ENCODE peak calls at places on chromosome 5, in ten cellular contexts. B is G401; D is Kasumi-1; A is stimulated activated CD8-positive, alpha-beta memory T cell treated with anti-CD3 and anti-CD28 coated beads, Interleukin-12 subunit alpha, Interleukin-12 subunit beta, amount 100 ng/mL, for 1 hour; Y is SJSA1; Z is dorsolateral prefrontal cortex; Q is uterus; G is GM23248; R is posterior vena cava; K is adipocyte. H is an unnamed sample.

GRCh38 chr5:91072891-91073290 is 310.2 kb downstream of the ARRDC3 start:
- DNase-seq in A (no peak), R (no peak), G (peak), Q (no peak), Z (no peak), Y (no peak), K (peak), B (no peak), D (no peak), H (no peak)

GRCh38 chr5:23136958-23137357 is 283.8 kb upstream of the CDH12 start:
- DNase-seq in Z (no peak), Q (no peak), B (no peak), Y (no peak), D (no peak), A (no peak), K (no peak), R (no peak), G (no peak), H (no peak)

GRCh38 chr5:107216587-107216986 is 454.1 kb downstream of the EFNA5 start:
- DNase-seq in Z (no peak), G (no peak), B (no peak), D (no peak), Q (no peak), R (no peak), K (no peak), A (no peak), Y (no peak), H (no peak)

GRCh38 chr5:94180761-94181160 is 437.6 kb downstream of the KIAA0825 start:
- DNase-seq in Q (no peak), D (no peak), G (no peak), Y (no peak), Z (no peak), B (no peak), R (no peak), A (no peak), K (no peak), H (no peak)

GRCh38 chr5:43400082-43400481 is 12.1 kb downstream of the CCL28 start:
- DNase-seq in Y (no peak), G (peak), Q (no peak), R (no peak), A (no peak), D (peak), K (peak), B (no peak), Z (no peak), H (no peak)

GRCh38 chr5:16617272-16617973 is 626 bp upstream of the RETREG1 start:
- DNase-seq in Y (no peak), Q (no peak), K (no peak), B (peak), G (no peak), R (no peak), D (no peak), A (peak), Z (peak), H (no peak)

GRCh38 chr5:89211836-89212235 is 328.9 kb upstream of the MEF2C start:
- DNase-seq in G (peak), B (no peak), Z (no peak), K (peak), Q (no peak), D (no peak), R (no peak), Y (peak), A (no peak), H (no peak)

GRCh38 chr5:57441557-57441956 is 41.1 kb downstream of the ACTBL2 start:
- DNase-seq in G (peak), Y (peak), D (no peak), B (no peak), Z (no peak), Q (no peak), A (no peak), K (peak), R (no peak), H (no peak)

GRCh38 chr5:168819004-168819626 is 239.9 kb upstream of the PANK3 start:
- DNase-seq in D (no peak), K (no peak), G (no peak), Z (peak), R (no peak), Q (no peak), Y (no peak), A (no peak), B (peak), H (no peak)

GRCh38 chr5:74938250-74938649 is 72.1 kb upstream of the FAM169A start:
- DNase-seq in D (peak), Q (no peak), G (peak), Y (no peak), A (no peak), R (no peak), K (no peak), B (no peak), Z (no peak), H (no peak)

GRCh38 chr5:55544341-55544740 is 9.6 kb upstream of the PLPP1 start:
- DNase-seq in Q (no peak), B (no peak), K (peak), Z (no peak), G (peak), R (no peak), A (no peak), Y (no peak), D (no peak), H (no peak)

GRCh38 chr5:135835766-135836165 is 1.3 kb downstream of the SLC25A48 start:
- DNase-seq in A (no peak), Y (no peak), B (no peak), R (peak), Q (no peak), Z (no peak), G (no peak), D (no peak), K (no peak), H (no peak)

GRCh38 chr5:73205309-73205708 is 32.3 kb downstream of the TMEM174 start:
- DNase-seq in A (no peak), Z (no peak), Y (no peak), D (no peak), K (no peak), Q (no peak), B (no peak), G (no peak), R (no peak), H (no peak)

GRCh38 chr5:82330506-82330905 is 52.4 kb upstream of the RPS23 start:
- DNase-seq in A (no peak), G (no peak), D (no peak), Z (no peak), B (no peak), R (no peak), K (peak), Q (no peak), Y (no peak), H (no peak)

GRCh38 chr5:267716-268115 is 3.7 kb upstream of the PDCD6 start:
- DNase-seq in R (no peak), D (no peak), G (no peak), Z (no peak), A (no peak), B (no peak), Q (no peak), K (no peak), Y (no peak), H (no peak)

GRCh38 chr5:145495741-145496140 is 339.4 kb downstream of the PRELID2 start:
- DNase-seq in K (peak), A (no peak), D (no peak), G (peak), Y (peak), Z (no peak), R (no peak), B (no peak), Q (no peak), H (no peak)

GRCh38 chr5:97550164-97550563 is 367.1 kb upstream of the RIOK2 start:
- DNase-seq in G (peak), B (no peak), K (peak), Q (no peak), Z (no peak), Y (no peak), A (no peak), D (no peak), R (no peak), H (no peak)

GRCh38 chr5:29504411-29504810 is 1689.1 kb upstream of the CDH6 start:
- DNase-seq in A (no peak), Z (no peak), Y (no peak), B (no peak), Q (no peak), K (no peak), G (no peak), D (no peak), R (no peak), H (no peak)

GRCh38 chr5:2598503-2598902 is 153.0 kb downstream of the IRX2 start:
- DNase-seq in A (no peak), K (no peak), G (no peak), Y (no peak), D (no peak), Q (no peak), Z (no peak), B (no peak), R (no peak), H (no peak)

H was measured in upper lobe of right lung.